ENCODE peak calls at places on chromosomes 11 and 22, in six cellular contexts. Q, O, A, C, F and Y are unnamed samples.

GRCh38 chr11:44219830-44220778 is 89.8 kb downstream of the ALX4 start:
- DNase-seq in Q (no peak), O (no peak), A (no peak), C (no peak), F (no peak), Y (no peak)

GRCh38 chr11:8649361-8649760 is 33.1 kb downstream of the TRIM66 start:
- DNase-seq in Q (no peak), O (no peak), A (no peak), C (peak; percentile 48), F (no peak), Y (no peak)

GRCh38 chr11:7098235-7098832 is 9.5 kb downstream of the RBMXL2 start:
- DNase-seq in Q (no peak), O (no peak), A (no peak), C (peak; percentile 38), F (no peak), Y (no peak)

GRCh38 chr11:12079726-12080556 is 30.4 kb upstream of the MICAL2 start:
- DNase-seq in Q (no peak), O (no peak), A (peak; percentile 73), C (peak; percentile 99), F (no peak), Y (no peak)

GRCh38 chr11:22302368-22302767 is 35.8 kb upstream of the SLC17A6 start:
- DNase-seq in Q (no peak), O (no peak), A (no peak), C (no peak), F (no peak), Y (no peak)

GRCh38 chr11:15695096-15695721 is 580.5 kb downstream of the INSC start:
- DNase-seq in Q (no peak), O (no peak), A (no peak), C (no peak), F (no peak), Y (no peak)

GRCh38 chr22:41969110-41969646 is at the start of gene SEPTIN3:
- DNase-seq in Q (no peak), O (no peak), A (no peak), C (no peak), F (no peak), Y (no peak)

GRCh38 chr11:7418916-7419315 is 66.4 kb upstream of the OLFML1 start:
- DNase-seq in Q (no peak), O (no peak), A (no peak), C (no peak), F (no peak), Y (no peak)

GRCh38 chr11:10325398-10326079 is 20.7 kb downstream of the ADM start:
- DNase-seq in Q (no peak), O (no peak), A (no peak), C (peak; percentile 96), F (no peak), Y (no peak)

GRCh38 chr11:2685566-2686359 is 14.0 kb downstream of the KCNQ1OT1 start:
- DNase-seq in Q (no peak), O (no peak), A (peak; percentile 10), C (no peak), F (peak; percentile 30), Y (no peak)

GRCh38 chr11:31643831-31644230 is 134.3 kb downstream of the ELP4 start:
- DNase-seq in Q (no peak), O (no peak), A (peak; percentile 14), C (peak; percentile 67), F (no peak), Y (no peak)

GRCh38 chr11:71252782-71253730 is 679 bp upstream of the SHANK2 start:
- DNase-seq in Q (peak; percentile 73), O (no peak), A (peak; percentile 26), C (peak; percentile 55), F (no peak), Y (no peak)

GRCh38 chr22:39999144-39999757 is 4.5 kb downstream of the FAM83F start:
- DNase-seq in Q (no peak), O (no peak), A (no peak), C (peak; percentile 66), F (no peak), Y (no peak)

GRCh38 chr11:125959931-125960330 is 14.1 kb downstream of the VSIG10L2 start:
- DNase-seq in Q (no peak), O (no peak), A (no peak), C (no peak), F (no peak), Y (no peak)

GRCh38 chr11:77039491-77040400 is 5.5 kb downstream of the B3GNT6 start:
- DNase-seq in Q (peak; percentile 55), O (no peak), A (peak; percentile 35), C (peak; percentile 33), F (no peak), Y (no peak)

GRCh38 chr22:36773935-36774334 is 2.0 kb downstream of the IFT27 start:
- DNase-seq in Q (no peak), O (no peak), A (peak; percentile 1), C (peak; percentile 19), F (no peak), Y (no peak)

GRCh38 chr22:44943701-44944324 is 66.0 kb downstream of the PHF21B start:
- DNase-seq in Q (no peak), O (no peak), A (no peak), C (no peak), F (no peak), Y (no peak)

GRCh38 chr11:32529994-32530588 is 53.5 kb upstream of the EIF3M start:
- DNase-seq in Q (no peak), O (no peak), A (no peak), C (no peak), F (no peak), Y (no peak)

GRCh38 chr11:14422052-14422813 is 63.2 kb upstream of the RRAS2 start:
- DNase-seq in Q (peak; percentile 70), O (peak; percentile 62), A (peak; percentile 89), C (peak; percentile 98), F (no peak), Y (no peak)

GRCh38 chr11:128886401-128887119 is 4.6 kb upstream of the KCNJ5 start:
- DNase-seq in Q (peak; percentile 72), O (no peak), A (peak; percentile 27), C (no peak), F (no peak), Y (no peak)

GRCh38 chr11:69027704-69028372 is 14.8 kb upstream of the MRGPRF start:
- DNase-seq in Q (no peak), O (no peak), A (no peak), C (no peak), F (no peak), Y (no peak)

GRCh38 chr11:9575531-9576240 is 2.2 kb downstream of the WEE1 start:
- DNase-seq in Q (no peak), O (no peak), A (no peak), C (peak; percentile 54), F (no peak), Y (no peak)

GRCh38 chr11:22807391-22807790 is 22.2 kb downstream of the SVIP start:
- DNase-seq in Q (no peak), O (no peak), A (no peak), C (no peak), F (no peak), Y (no peak)

GRCh38 chr11:84019576-84020194 is 733.5 kb upstream of the CCDC90B start:
- DNase-seq in Q (no peak), O (no peak), A (peak; percentile 67), C (peak; percentile 74), F (no peak), Y (no peak)

GRCh38 chr11:104967493-104968364 is 645 bp downstream of the CASP4 start:
- DNase-seq in Q (no peak), O (no peak), A (no peak), C (peak; percentile 3), F (no peak), Y (no peak)

GRCh38 chr22:38454361-38455062 is 487 bp downstream of the KCNJ4 start:
- DNase-seq in Q (no peak), O (no peak), A (no peak), C (no peak), F (no peak), Y (no peak)

GRCh38 chr11:128247235-128247594 is 340.1 kb downstream of the ETS1 start:
- DNase-seq in Q (no peak), O (no peak), A (no peak), C (no peak), F (no peak), Y (no peak)

GRCh38 chr11:78795862-78796261 is 221.2 kb upstream of the NARS2 start:
- DNase-seq in Q (no peak), O (no peak), A (no peak), C (peak; percentile 82), F (no peak), Y (no peak)

GRCh38 chr22:23089010-23089409 is 18.7 kb downstream of the GNAZ start:
- DNase-seq in Q (no peak), O (no peak), A (no peak), C (no peak), F (no peak), Y (no peak)

GRCh38 chr22:40342521-40342920 is 3.8 kb upstream of the ADSL start:
- DNase-seq in Q (no peak), O (no peak), A (no peak), C (no peak), F (no peak), Y (no peak)

GRCh38 chr11:334264-335033 is 13.8 kb upstream of the IFITM3 start:
- DNase-seq in Q (no peak), O (no peak), A (no peak), C (no peak), F (no peak), Y (no peak)

GRCh38 chr11:35907648-35908431 is 36.0 kb upstream of the LDLRAD3 start:
- DNase-seq in Q (peak; percentile 39), O (peak; percentile 78), A (peak; percentile 31), C (peak; percentile 92), F (no peak), Y (no peak)

GRCh38 chr11:57639321-57640067 is 10.2 kb downstream of the YPEL4 start:
- DNase-seq in Q (no peak), O (no peak), A (no peak), C (peak; percentile 84), F (no peak), Y (no peak)

GRCh38 chr11:30143098-30143705 is 87.6 kb upstream of the FSHB start:
- DNase-seq in Q (no peak), O (no peak), A (no peak), C (peak; percentile 29), F (no peak), Y (no peak)

GRCh38 chr11:2138436-2139117 is 612 bp downstream of the IGF2 start:
- DNase-seq in Q (no peak), O (no peak), A (no peak), C (no peak), F (no peak), Y (no peak)

GRCh38 chr22:42680648-42681047 is 31.5 kb upstream of the CYB5R3 start:
- DNase-seq in Q (no peak), O (no peak), A (peak; percentile 60), C (peak; percentile 89), F (no peak), Y (no peak)

GRCh38 chr11:21895686-21896085 is 297.2 kb upstream of the ANO5 start:
- DNase-seq in Q (no peak), O (no peak), A (no peak), C (no peak), F (no peak), Y (no peak)